ENCODE peak calls at places on chromosomes 5 and 9, in four cellular contexts. One of them, this sample, is unnamed.

GRCh38 chr5:39948867-39949468 is 524.2 kb upstream of the DAB2 start:
- DNase-seq in astrocyte of the spinal cord: peak; percentile 82
- DNase-seq in lower lobe of right lung: no peak
- DNase-seq in OCI-LY7: peak; percentile 79
- DNase-seq in this sample: peak; percentile 57

GRCh38 chr9:97714435-97714834 is 17.3 kb upstream of the XPA start:
- DNase-seq in lower lobe of right lung: no peak
- DNase-seq in astrocyte of the spinal cord: peak; percentile 33
- DNase-seq in OCI-LY7: no peak
- DNase-seq in this sample: no peak

GRCh38 chr9:86519216-86519615 is 165.0 kb upstream of the TUT7 start:
- DNase-seq in OCI-LY7: no peak
- DNase-seq in lower lobe of right lung: no peak
- DNase-seq in astrocyte of the spinal cord: no peak
- DNase-seq in this sample: peak; percentile 11

GRCh38 chr9:21681641-21682040 is 120.8 kb upstream of the MTAP start:
- DNase-seq in lower lobe of right lung: no peak
- DNase-seq in astrocyte of the spinal cord: peak; percentile 82
- DNase-seq in OCI-LY7: no peak
- DNase-seq in this sample: no peak

GRCh38 chr5:169121631-169122420 is 179.1 kb downstream of the SLIT3 start:
- DNase-seq in astrocyte of the spinal cord: no peak
- DNase-seq in lower lobe of right lung: no peak
- DNase-seq in OCI-LY7: no peak
- DNase-seq in this sample: no peak

GRCh38 chr9:99057665-99058625 is 47.0 kb upstream of the TGFBR1 start:
- DNase-seq in astrocyte of the spinal cord: peak; percentile 94
- DNase-seq in lower lobe of right lung: no peak
- DNase-seq in OCI-LY7: peak; percentile 83
- DNase-seq in this sample: peak; percentile 95

GRCh38 chr9:35976726-35977125 is 18.8 kb upstream of the OR2S2 start:
- DNase-seq in astrocyte of the spinal cord: no peak
- DNase-seq in lower lobe of right lung: no peak
- DNase-seq in OCI-LY7: peak; percentile 77
- DNase-seq in this sample: no peak

GRCh38 chr9:76677481-76678055 is 86.7 kb upstream of the PCA3 start:
- DNase-seq in astrocyte of the spinal cord: peak; percentile 42
- DNase-seq in OCI-LY7: no peak
- DNase-seq in lower lobe of right lung: no peak
- DNase-seq in this sample: no peak

GRCh38 chr5:32276173-32276853 is 36.4 kb downstream of the MTMR12 start:
- DNase-seq in OCI-LY7: peak; percentile 64
- DNase-seq in lower lobe of right lung: no peak
- DNase-seq in astrocyte of the spinal cord: peak; percentile 51
- DNase-seq in this sample: no peak

GRCh38 chr9:84140535-84141101 is 160.0 kb downstream of the RMI1 start:
- DNase-seq in OCI-LY7: no peak
- DNase-seq in lower lobe of right lung: no peak
- DNase-seq in astrocyte of the spinal cord: peak; percentile 24
- DNase-seq in this sample: no peak

GRCh38 chr9:86557063-86557766 is 203.0 kb upstream of the TUT7 start:
- DNase-seq in OCI-LY7: no peak
- DNase-seq in astrocyte of the spinal cord: peak; percentile 82
- DNase-seq in lower lobe of right lung: no peak
- DNase-seq in this sample: no peak

GRCh38 chr5:142281012-142281374 is 43.8 kb downstream of the SPRY4 start:
- DNase-seq in lower lobe of right lung: no peak
- DNase-seq in OCI-LY7: no peak
- DNase-seq in astrocyte of the spinal cord: no peak
- DNase-seq in this sample: no peak

GRCh38 chr5:87120518-87121314 is 147.0 kb upstream of the RASA1 start:
- DNase-seq in OCI-LY7: no peak
- DNase-seq in astrocyte of the spinal cord: peak; percentile 95
- DNase-seq in lower lobe of right lung: no peak
- DNase-seq in this sample: peak; percentile 89
- H3K4me3 ChIP-seq in OCI-LY7: no peak overlapping the region
- H3K4me3 ChIP-seq in astrocyte of the spinal cord: no peak overlapping the region
- H3K4me3 ChIP-seq in lower lobe of right lung: no peak overlapping the region
- H3K4me3 ChIP-seq in this sample: no peak overlapping the region

GRCh38 chr9:129664664-129665007 is 811 bp upstream of the PRRX2 start:
- DNase-seq in OCI-LY7: no peak
- DNase-seq in astrocyte of the spinal cord: no peak
- DNase-seq in lower lobe of right lung: no peak
- DNase-seq in this sample: no peak

GRCh38 chr9:129665814-129666511 is 516 bp downstream of the PRRX2 start:
- DNase-seq in lower lobe of right lung: no peak
- DNase-seq in astrocyte of the spinal cord: no peak
- DNase-seq in OCI-LY7: no peak
- DNase-seq in this sample: no peak

GRCh38 chr9:129667378-129667777 is 1.9 kb downstream of the PRRX2 start:
- DNase-seq in lower lobe of right lung: no peak
- DNase-seq in astrocyte of the spinal cord: no peak
- DNase-seq in OCI-LY7: no peak
- DNase-seq in this sample: no peak

GRCh38 chr9:129666575-129666974 is 1.1 kb downstream of the PRRX2 start:
- DNase-seq in lower lobe of right lung: no peak
- DNase-seq in OCI-LY7: no peak
- DNase-seq in astrocyte of the spinal cord: no peak
- DNase-seq in this sample: no peak

DNA sequence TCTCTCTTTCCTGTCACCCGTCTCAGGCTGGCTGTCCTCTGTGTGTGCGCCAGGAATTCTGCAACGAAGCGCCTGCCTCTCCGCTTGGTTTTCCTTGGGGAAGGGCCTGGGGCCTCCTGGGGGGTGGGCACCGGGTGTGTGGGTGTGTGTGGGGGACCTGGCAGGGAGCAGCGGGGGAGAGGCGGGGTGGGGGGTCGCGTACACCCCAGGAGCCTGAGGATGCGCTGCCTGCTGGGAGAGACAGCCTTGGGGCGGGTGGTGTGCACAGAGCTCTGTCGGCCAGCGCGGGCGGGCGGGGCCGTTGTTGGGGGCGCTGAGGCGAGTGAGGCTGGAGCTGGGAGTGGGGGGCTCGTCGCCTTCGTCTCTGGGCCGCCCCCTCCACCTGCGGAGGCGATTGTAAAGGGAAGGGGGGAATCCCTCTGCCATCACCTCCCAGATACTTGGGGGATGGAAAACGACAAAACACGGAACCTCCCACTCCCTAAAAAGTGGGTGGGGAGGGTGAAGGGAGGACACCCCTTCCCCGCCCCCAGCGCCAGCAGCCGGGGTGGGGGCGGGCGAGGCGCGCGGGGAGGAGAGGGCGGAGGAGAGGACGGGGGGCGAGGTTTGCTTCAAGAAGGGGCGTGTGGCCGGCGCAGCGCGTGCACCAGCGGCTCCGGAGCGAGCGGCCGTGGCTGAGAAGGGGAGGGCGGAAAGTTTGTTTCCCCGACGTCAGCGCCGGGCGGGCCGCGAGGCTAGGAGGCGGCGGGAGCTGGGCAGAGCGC is at the start of gene PRRX2:
- DNase-seq in astrocyte of the spinal cord: peak; percentile 19
- DNase-seq in OCI-LY7: no peak
- DNase-seq in lower lobe of right lung: no peak
- DNase-seq in this sample: no peak
- TF ChIP-seq CTCF in astrocyte of the spinal cord: no peak
- TF ChIP-seq CTCF in OCI-LY7: no peak
- TF ChIP-seq CTCF in lower lobe of right lung: no peak
- TF ChIP-seq CTCF in this sample: no peak

GRCh38 chr5:177493795-177494355 is 3.5 kb downstream of the PDLIM7 start:
- DNase-seq in astrocyte of the spinal cord: no peak
- DNase-seq in lower lobe of right lung: no peak
- DNase-seq in OCI-LY7: no peak
- DNase-seq in this sample: no peak
- H3K4me3 ChIP-seq in astrocyte of the spinal cord: peak overlapping the region; percentile 10
- H3K4me3 ChIP-seq in lower lobe of right lung: no peak overlapping the region
- H3K4me3 ChIP-seq in OCI-LY7: no peak overlapping the region
- H3K4me3 ChIP-seq in this sample: peak overlapping the region; percentile 83

GRCh38 chr5:152688561-152689274 is 283.6 kb upstream of the NMUR2 start:
- DNase-seq in astrocyte of the spinal cord: peak; percentile 97
- DNase-seq in OCI-LY7: no peak
- DNase-seq in lower lobe of right lung: no peak
- DNase-seq in this sample: peak; percentile 97
- TF ChIP-seq CTCF in astrocyte of the spinal cord: no peak
- TF ChIP-seq CTCF in OCI-LY7: no peak
- TF ChIP-seq CTCF in lower lobe of right lung: no peak
- TF ChIP-seq CTCF in this sample: no peak

DNA sequence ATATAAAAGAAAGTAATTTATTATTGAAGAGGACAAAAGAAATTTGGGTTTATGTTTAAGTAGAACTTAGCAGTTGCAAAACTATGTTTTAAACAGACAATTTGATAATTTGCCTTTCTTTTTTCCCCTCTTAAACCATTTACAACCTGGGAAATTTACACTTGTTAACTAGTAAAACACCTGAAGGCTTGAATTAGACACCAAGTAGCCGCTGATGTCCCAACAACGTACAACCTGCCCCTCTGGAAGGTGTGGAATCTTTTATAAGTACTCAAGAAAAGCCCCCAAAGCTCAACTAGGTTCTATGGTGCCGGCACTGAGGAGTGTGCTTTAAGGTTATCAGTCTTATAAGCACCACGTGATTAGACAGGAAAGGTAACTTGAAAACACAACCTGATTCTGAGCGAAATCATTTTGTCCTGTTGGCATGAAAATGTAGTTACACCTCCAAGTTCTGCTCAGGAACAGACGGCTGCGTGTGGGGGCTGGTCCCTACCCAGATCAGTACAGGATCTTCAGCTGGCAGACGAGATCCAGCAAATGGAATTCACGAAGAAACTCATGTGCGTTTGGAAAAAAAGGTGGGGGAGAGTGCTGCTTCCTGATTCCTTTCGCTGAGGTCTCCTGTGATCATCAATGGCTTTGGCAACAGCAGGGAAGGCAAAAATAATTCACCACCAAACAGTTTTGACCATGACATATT is 195.6 kb downstream of the MEF2C start:
- DNase-seq in OCI-LY7: no peak
- DNase-seq in lower lobe of right lung: no peak
- DNase-seq in astrocyte of the spinal cord: peak; percentile 13
- DNase-seq in this sample: no peak
- H3K4me3 ChIP-seq in OCI-LY7: no peak overlapping the region
- H3K4me3 ChIP-seq in lower lobe of right lung: no peak overlapping the region
- H3K4me3 ChIP-seq in astrocyte of the spinal cord: no peak overlapping the region
- H3K4me3 ChIP-seq in this sample: no peak overlapping the region

DNA sequence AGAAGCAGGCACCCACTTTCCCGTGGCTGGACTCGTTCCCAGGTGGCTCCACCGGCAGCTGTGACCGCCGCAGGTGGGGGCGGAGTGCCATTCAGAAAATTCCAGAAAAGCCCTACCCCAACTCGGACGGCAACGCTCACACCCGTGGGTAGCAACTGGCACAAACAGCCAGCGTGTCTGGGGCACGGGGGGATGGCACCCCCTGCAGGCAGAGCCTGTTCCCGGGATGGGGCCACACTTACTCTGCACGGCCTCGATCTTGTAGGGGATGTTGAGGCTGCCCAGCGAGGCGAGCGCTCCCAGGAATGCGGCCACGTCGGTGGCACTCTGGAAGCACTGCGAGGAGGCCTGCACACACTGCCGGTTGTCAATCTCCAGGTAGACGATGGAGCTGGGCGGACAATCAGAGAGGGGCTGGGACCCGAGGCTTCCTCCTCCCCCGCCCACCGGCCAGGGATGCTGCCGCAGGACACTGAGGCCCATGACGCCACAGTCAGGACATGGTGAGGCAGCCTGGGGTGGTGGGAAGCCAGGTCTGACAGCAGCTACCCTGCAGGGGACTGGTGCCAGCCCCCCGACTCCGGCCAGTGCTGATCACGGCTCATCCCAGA is 20.2 kb upstream of the SEC16A start:
- DNase-seq in astrocyte of the spinal cord: no peak
- DNase-seq in lower lobe of right lung: no peak
- DNase-seq in OCI-LY7: no peak
- DNase-seq in this sample: no peak
- TF ChIP-seq CTCF in astrocyte of the spinal cord: peak; percentile 12
- TF ChIP-seq CTCF in lower lobe of right lung: no peak
- TF ChIP-seq CTCF in OCI-LY7: peak; percentile 32
- TF ChIP-seq CTCF in this sample: peak; percentile 9